ENCODE peak calls at places on chromosomes 3 and 15, in eight cellular contexts. One of them, this sample, is unnamed.

GRCh38 chr3:146679191-146679590 is 74.0 kb upstream of the PLSCR5 start:
- DNase-seq in neural progenitor cell: no peak
- DNase-seq in HEK293T: no peak
- DNase-seq in heart left ventricle: no peak
- DNase-seq in T-cell: no peak
- DNase-seq in stimulated activated naive CD8-positive, alpha-beta T cell treated with anti-CD3 and anti-CD28 coated beads, Interleukin-15, Interleukin-2, amounts not matched to agents 100 U/mL and 50 U/mL, for 24 hours: no peak
- DNase-seq in LoVo: no peak
- DNase-seq in activated naive CD8-positive, alpha-beta T cell treated with anti-CD3 and anti-CD28 coated beads, Interleukin-2, amount 10 ng/mL, durations not matched to agents 7 days and 5 days: no peak
- DNase-seq in this sample: no peak

GRCh38 chr3:11459147-11459837 is 184.4 kb downstream of the VGLL4 start:
- DNase-seq in neural progenitor cell: no peak
- DNase-seq in HEK293T: no peak
- DNase-seq in heart left ventricle: no peak
- DNase-seq in T-cell: no peak
- DNase-seq in stimulated activated naive CD8-positive, alpha-beta T cell treated with anti-CD3 and anti-CD28 coated beads, Interleukin-15, Interleukin-2, amounts not matched to agents 100 U/mL and 50 U/mL, for 24 hours: no peak
- DNase-seq in LoVo: no peak
- DNase-seq in activated naive CD8-positive, alpha-beta T cell treated with anti-CD3 and anti-CD28 coated beads, Interleukin-2, amount 10 ng/mL, durations not matched to agents 7 days and 5 days: no peak
- DNase-seq in this sample: no peak

GRCh38 chr15:40097096-40097967 is 11.3 kb downstream of the BMF start:
- DNase-seq in neural progenitor cell: no peak
- DNase-seq in HEK293T: no peak
- DNase-seq in heart left ventricle: no peak
- DNase-seq in T-cell: no peak
- DNase-seq in stimulated activated naive CD8-positive, alpha-beta T cell treated with anti-CD3 and anti-CD28 coated beads, Interleukin-15, Interleukin-2, amounts not matched to agents 100 U/mL and 50 U/mL, for 24 hours: no peak
- DNase-seq in LoVo: no peak
- DNase-seq in activated naive CD8-positive, alpha-beta T cell treated with anti-CD3 and anti-CD28 coated beads, Interleukin-2, amount 10 ng/mL, durations not matched to agents 7 days and 5 days: no peak
- DNase-seq in this sample: no peak

GRCh38 chr3:194707176-194707575 is 21.5 kb downstream of the FAM43A start:
- DNase-seq in neural progenitor cell: no peak
- DNase-seq in HEK293T: no peak
- DNase-seq in heart left ventricle: no peak
- DNase-seq in T-cell: no peak
- DNase-seq in stimulated activated naive CD8-positive, alpha-beta T cell treated with anti-CD3 and anti-CD28 coated beads, Interleukin-15, Interleukin-2, amounts not matched to agents 100 U/mL and 50 U/mL, for 24 hours: no peak
- DNase-seq in LoVo: no peak
- DNase-seq in activated naive CD8-positive, alpha-beta T cell treated with anti-CD3 and anti-CD28 coated beads, Interleukin-2, amount 10 ng/mL, durations not matched to agents 7 days and 5 days: no peak
- DNase-seq in this sample: no peak

GRCh38 chr3:9906480-9906879 is 3.8 kb downstream of the IL17RE start:
- DNase-seq in neural progenitor cell: no peak
- DNase-seq in HEK293T: no peak
- DNase-seq in heart left ventricle: no peak
- DNase-seq in T-cell: no peak
- DNase-seq in stimulated activated naive CD8-positive, alpha-beta T cell treated with anti-CD3 and anti-CD28 coated beads, Interleukin-15, Interleukin-2, amounts not matched to agents 100 U/mL and 50 U/mL, for 24 hours: no peak
- DNase-seq in LoVo: no peak
- DNase-seq in activated naive CD8-positive, alpha-beta T cell treated with anti-CD3 and anti-CD28 coated beads, Interleukin-2, amount 10 ng/mL, durations not matched to agents 7 days and 5 days: no peak
- DNase-seq in this sample: no peak

GRCh38 chr3:12681586-12682371 is 17.9 kb upstream of the RAF1 start:
- DNase-seq in neural progenitor cell: no peak
- DNase-seq in HEK293T: no peak
- DNase-seq in heart left ventricle: peak
- DNase-seq in T-cell: no peak
- DNase-seq in stimulated activated naive CD8-positive, alpha-beta T cell treated with anti-CD3 and anti-CD28 coated beads, Interleukin-15, Interleukin-2, amounts not matched to agents 100 U/mL and 50 U/mL, for 24 hours: no peak
- DNase-seq in LoVo: no peak
- DNase-seq in activated naive CD8-positive, alpha-beta T cell treated with anti-CD3 and anti-CD28 coated beads, Interleukin-2, amount 10 ng/mL, durations not matched to agents 7 days and 5 days: no peak
- DNase-seq in this sample: no peak

GRCh38 chr3:78140274-78140673 is 1100.4 kb downstream of the ROBO2 start:
- DNase-seq in neural progenitor cell: no peak
- DNase-seq in HEK293T: no peak
- DNase-seq in heart left ventricle: no peak
- DNase-seq in T-cell: no peak
- DNase-seq in stimulated activated naive CD8-positive, alpha-beta T cell treated with anti-CD3 and anti-CD28 coated beads, Interleukin-15, Interleukin-2, amounts not matched to agents 100 U/mL and 50 U/mL, for 24 hours: no peak
- DNase-seq in LoVo: no peak
- DNase-seq in activated naive CD8-positive, alpha-beta T cell treated with anti-CD3 and anti-CD28 coated beads, Interleukin-2, amount 10 ng/mL, durations not matched to agents 7 days and 5 days: no peak
- DNase-seq in this sample: no peak

GRCh38 chr3:158773845-158774542 is 27.9 kb upstream of the MFSD1 start:
- DNase-seq in neural progenitor cell: no peak
- DNase-seq in HEK293T: no peak
- DNase-seq in heart left ventricle: no peak
- DNase-seq in T-cell: no peak
- DNase-seq in stimulated activated naive CD8-positive, alpha-beta T cell treated with anti-CD3 and anti-CD28 coated beads, Interleukin-15, Interleukin-2, amounts not matched to agents 100 U/mL and 50 U/mL, for 24 hours: no peak
- DNase-seq in LoVo: no peak
- DNase-seq in activated naive CD8-positive, alpha-beta T cell treated with anti-CD3 and anti-CD28 coated beads, Interleukin-2, amount 10 ng/mL, durations not matched to agents 7 days and 5 days: no peak
- DNase-seq in this sample: no peak